ENCODE peak calls at places on chromosomes 5 and 9, in seven cellular contexts. A is Kasumi-1, Y is activated T-cell treated with anti-CD3 and anti-CD28 coated beads for 1 hour, O is AG20443, J is RPMI7951, M is AG04449, V is fibroblast of pulmonary artery. G is an unnamed sample.

GRCh38 chr9:13860926-13861325 is 453.0 kb downstream of the NFIB start:
- DNase-seq in A (no peak), Y (no peak), O (no peak), J (no peak), M (no peak), V (peak), G (peak)

GRCh38 chr5:39197556-39197955 is 21.8 kb downstream of the FYB1 start:
- DNase-seq in A (no peak), Y (peak), O (no peak), J (no peak), M (no peak), V (no peak), G (no peak)

GRCh38 chr9:75071530-75072122 is 16.3 kb downstream of the NMRK1 start:
- DNase-seq in A (no peak), Y (peak), O (no peak), J (no peak), M (no peak), V (no peak), G (peak)

GRCh38 chr5:180799194-180799593 is 3.4 kb downstream of the MGAT1 start:
- DNase-seq in A (no peak), Y (no peak), O (no peak), J (no peak), M (no peak), V (no peak), G (no peak)

GRCh38 chr5:90909091-90909503 is 350.5 kb downstream of the ADGRV1 start:
- DNase-seq in A (no peak), Y (no peak), O (no peak), J (peak), M (no peak), V (peak), G (peak)

GRCh38 chr5:125894383-125894782 is 528.8 kb upstream of the GRAMD2B start:
- DNase-seq in A (no peak), Y (no peak), O (no peak), J (peak), M (no peak), V (peak), G (no peak)

GRCh38 chr9:133708770-133709611 is 29.2 kb downstream of the SARDH start:
- DNase-seq in A (no peak), Y (peak), O (no peak), J (no peak), M (no peak), V (no peak), G (no peak)

GRCh38 chr5:10576121-10576789 is 12.4 kb downstream of the ANKRD33B start:
- DNase-seq in A (peak), Y (no peak), O (no peak), J (no peak), M (no peak), V (no peak), G (no peak)

GRCh38 chr9:85004818-85005413 is 335.4 kb downstream of the NTRK2 start:
- DNase-seq in A (no peak), Y (no peak), O (no peak), J (no peak), M (no peak), V (no peak), G (peak)

GRCh38 chr9:98962861-98963260 is 19.2 kb downstream of the COL15A1 start:
- DNase-seq in A (no peak), Y (no peak), O (peak), J (no peak), M (no peak), V (peak), G (no peak)

GRCh38 chr9:133163559-133164208 is at the start of gene GBGT1:
- DNase-seq in A (peak), Y (no peak), O (peak), J (peak), M (no peak), V (peak), G (no peak)

GRCh38 chr9:19992556-19992955 is 203.7 kb upstream of the SLC24A2 start:
- DNase-seq in A (no peak), Y (no peak), O (peak), J (peak), M (peak), V (no peak), G (peak)

GRCh38 chr9:100324594-100325200 is 28.0 kb downstream of the TEX10 start:
- DNase-seq in A (peak), Y (no peak), O (peak), J (peak), M (no peak), V (peak), G (peak)

GRCh38 chr9:132351404-132352050 is 3.3 kb downstream of the SETX start:
- DNase-seq in A (no peak), Y (no peak), O (no peak), J (no peak), M (no peak), V (no peak), G (no peak)

GRCh38 chr9:95819636-95820035 is 55.9 kb upstream of the ERCC6L2 start:
- DNase-seq in A (no peak), Y (no peak), O (no peak), J (no peak), M (no peak), V (no peak), G (no peak)

GRCh38 chr5:138230981-138231589 is 18.0 kb upstream of the CDC23 start:
- DNase-seq in A (no peak), Y (no peak), O (no peak), J (peak), M (no peak), V (peak), G (peak)

GRCh38 chr5:58871648-58872242 is 288.9 kb downstream of the RAB3C start:
- DNase-seq in A (peak), Y (peak), O (peak), J (peak), M (no peak), V (peak), G (peak)

GRCh38 chr5:72600401-72600981 is 93.3 kb upstream of the ZNF366 start:
- DNase-seq in A (no peak), Y (no peak), O (peak), J (peak), M (peak), V (peak), G (peak)

GRCh38 chr5:6372251-6373080 is 5.9 kb downstream of the MED10 start:
- DNase-seq in A (no peak), Y (no peak), O (no peak), J (no peak), M (no peak), V (peak), G (no peak)

G was measured in fibroblast of mammary gland.